ENCODE peak calls at places on chromosome 14, in six cellular contexts. T, J, L, D, M and G are unnamed samples.
A peak's percentile ranks its signal among the peaks of the same experiment; 100 is the strongest.

GRCh38 chr14:95245334-95245733 is 74.4 kb downstream of the CLMN start:
- DNase-seq in T (no peak), J (no peak), L (no peak), D (no peak), M (no peak), G (no peak)

GRCh38 chr14:49893309-49894213 is 679 bp downstream of the ARF6 start:
- DNase-seq in T (peak; percentile 55), J (peak; percentile 34), L (no peak), D (peak; percentile 48), M (peak; percentile 57), G (no peak)

GRCh38 chr14:94366146-94366887 is 22.1 kb downstream of the SERPINA1 start:
- DNase-seq in T (no peak), J (peak; percentile 22), L (no peak), D (no peak), M (no peak), G (no peak)

GRCh38 chr14:101960225-101960624 is 4.1 kb upstream of the DYNC1H1 start:
- DNase-seq in T (peak; percentile 32), J (no peak), L (no peak), D (no peak), M (peak; percentile 41), G (no peak)

GRCh38 chr14:78173266-78174001 is 3.3 kb downstream of the NRXN3 start:
- DNase-seq in T (no peak), J (no peak), L (no peak), D (no peak), M (no peak), G (no peak)

GRCh38 chr14:55589171-55589570 is 9.2 kb downstream of the KTN1 start:
- DNase-seq in T (no peak), J (no peak), L (no peak), D (no peak), M (no peak), G (no peak)

GRCh38 chr14:90903101-90903500 is 86.9 kb upstream of the TTC7B start:
- DNase-seq in T (peak; percentile 72), J (peak; percentile 76), L (peak; percentile 59), D (peak; percentile 41), M (peak; percentile 55), G (peak; percentile 17)

GRCh38 chr14:22462923-22463322 is 126.1 kb downstream of the DAD1 start:
- DNase-seq in T (no peak), J (no peak), L (no peak), D (no peak), M (no peak), G (no peak)

GRCh38 chr14:70995671-70996070 is 88.4 kb downstream of the PCNX1 start:
- DNase-seq in T (no peak), J (no peak), L (no peak), D (no peak), M (no peak), G (no peak)

GRCh38 chr14:101763941-101764709 is 2.6 kb downstream of the PPP2R5C start:
- DNase-seq in T (no peak), J (no peak), L (no peak), D (no peak), M (no peak), G (no peak)

GRCh38 chr14:94075008-94075407 is 6.0 kb downstream of the DDX24 start:
- DNase-seq in T (no peak), J (no peak), L (no peak), D (no peak), M (no peak), G (no peak)

GRCh38 chr14:78232666-78233065 is 62.5 kb downstream of the NRXN3 start:
- DNase-seq in T (no peak), J (no peak), L (no peak), D (no peak), M (no peak), G (no peak)

GRCh38 chr14:88322505-88323085 is 474 bp downstream of the KCNK10 start:
- DNase-seq in T (no peak), J (no peak), L (no peak), D (no peak), M (no peak), G (no peak)

GRCh38 chr14:22981090-22982012 is 1.0 kb downstream of the AJUBA start:
- DNase-seq in T (no peak), J (no peak), L (no peak), D (no peak), M (peak; percentile 26), G (no peak)

GRCh38 chr14:100893228-100893601 is 10.3 kb downstream of the RTL1 start:
- DNase-seq in T (no peak), J (no peak), L (no peak), D (no peak), M (no peak), G (no peak)

GRCh38 chr14:33475623-33476022 is 475.3 kb downstream of the EGLN3 start:
- DNase-seq in T (peak; percentile 78), J (peak; percentile 80), L (peak; percentile 71), D (no peak), M (peak; percentile 83), G (no peak)

GRCh38 chr14:102947321-102948103 is 25.0 kb downstream of the AMN start:
- DNase-seq in T (no peak), J (no peak), L (no peak), D (no peak), M (no peak), G (no peak)

GRCh38 chr14:77307099-77307496 is 13.6 kb downstream of the POMT2 start:
- DNase-seq in T (no peak), J (peak; percentile 81), L (no peak), D (no peak), M (no peak), G (no peak)

GRCh38 chr14:67410313-67410712 is 1.7 kb downstream of the PLEK2 start:
- DNase-seq in T (no peak), J (no peak), L (no peak), D (no peak), M (no peak), G (no peak)

GRCh38 chr14:75881986-75882385 is 99.8 kb downstream of the TGFB3 start:
- DNase-seq in T (no peak), J (no peak), L (no peak), D (no peak), M (no peak), G (no peak)

GRCh38 chr14:91383439-91383838 is 34.2 kb downstream of the CCDC88C start:
- DNase-seq in T (no peak), J (no peak), L (no peak), D (no peak), M (no peak), G (no peak)

GRCh38 chr14:38310420-38310995 is 54.6 kb upstream of the CLEC14A start:
- DNase-seq in T (no peak), J (no peak), L (no peak), D (no peak), M (no peak), G (no peak)

GRCh38 chr14:88143817-88144216 is 138.9 kb downstream of the GPR65 start:
- DNase-seq in T (no peak), J (no peak), L (no peak), D (no peak), M (no peak), G (no peak)

GRCh38 chr14:68949236-68949965 is 29.7 kb downstream of the ACTN1 start:
- DNase-seq in T (no peak), J (no peak), L (no peak), D (no peak), M (no peak), G (no peak)

GRCh38 chr14:104978774-104979691 is 859 bp upstream of the AHNAK2 start:
- DNase-seq in T (no peak), J (no peak), L (no peak), D (no peak), M (no peak), G (no peak)

GRCh38 chr14:31229638-31230229 is 22.1 kb upstream of the HECTD1 start:
- DNase-seq in T (peak; percentile 99), J (peak; percentile 36), L (peak; percentile 80), D (no peak), M (no peak), G (no peak)

GRCh38 chr14:50785506-50786063 is 45.4 kb downstream of the NIN start:
- DNase-seq in T (no peak), J (no peak), L (no peak), D (no peak), M (peak; percentile 12), G (no peak)

GRCh38 chr14:104143071-104143470 is 4.7 kb downstream of the KIF26A start:
- DNase-seq in T (no peak), J (no peak), L (no peak), D (no peak), M (no peak), G (no peak)

GRCh38 chr14:60092516-60092915 is 793 bp downstream of the PCNX4 start:
- DNase-seq in T (peak; percentile 55), J (no peak), L (no peak), D (no peak), M (peak; percentile 13), G (no peak)

GRCh38 chr14:105711841-105712460 is 185.6 kb downstream of the TMEM121 start:
- DNase-seq in T (no peak), J (no peak), L (no peak), D (no peak), M (no peak), G (no peak)